ENCODE peak calls at places on chromosome 3, in six cellular contexts. U is NAMALWA, L is adrenal gland, K is NCI-H526 treated with DMSO at 0.1 percent for 48 hours, H is cerebellar cortex, J is left cardiac atrium. G is an unnamed sample.

GRCh38 chr3:180278583-180279188 is 241.9 kb upstream of the PEX5L start:
- DNase-seq in U (peak; percentile 31), L (no peak), K (no peak), H (no peak), J (no peak), G (no peak)

GRCh38 chr3:76950590-76950989 is 89.3 kb upstream of the ROBO2 start:
- DNase-seq in U (no peak), L (no peak), K (no peak), H (no peak), J (no peak), G (no peak)

GRCh38 chr3:14634763-14635400 is 16.7 kb upstream of the CCDC174 start:
- DNase-seq in U (no peak), L (no peak), K (no peak), H (no peak), J (no peak), G (no peak)

GRCh38 chr3:28022916-28023315 is 218.5 kb upstream of the CMC1 start:
- DNase-seq in U (no peak), L (no peak), K (no peak), H (no peak), J (no peak), G (no peak)

GRCh38 chr3:34725774-34726173 is 913.6 kb upstream of the ARPP21 start:
- DNase-seq in U (no peak), L (no peak), K (no peak), H (no peak), J (no peak), G (no peak)

GRCh38 chr3:126551839-126552687 is 6.7 kb downstream of the C3orf22 start:
- DNase-seq in U (no peak), L (peak; percentile 27), K (no peak), H (peak; percentile 25), J (peak; percentile 14), G (no peak)

GRCh38 chr3:130925628-130926027 is 31.7 kb downstream of the ATP2C1 start:
- DNase-seq in U (peak; percentile 23), L (no peak), K (no peak), H (no peak), J (no peak), G (no peak)

GRCh38 chr3:112101946-112102345 is 15.8 kb downstream of the C3orf52 start:
- DNase-seq in U (no peak), L (no peak), K (no peak), H (no peak), J (no peak), G (no peak)

GRCh38 chr3:116444099-116444700 is 1.1 kb downstream of the LSAMP start:
- DNase-seq in U (no peak), L (no peak), K (no peak), H (peak; percentile 57), J (no peak), G (no peak)

G was measured in GDM1.